ENCODE peak calls at places on chromosome 21, in four cellular contexts. One of them, this sample, is unnamed.

GRCh38 chr21:25039461-25040380 is 567.6 kb downstream of the MRPL39 start:
- DNase-seq in HL-60: peak
- DNase-seq in K562: peak
- DNase-seq in GM12878: peak
- DNase-seq in this sample: no peak

GRCh38 chr21:39690454-39690853 is 54.5 kb upstream of the IGSF5 start:
- DNase-seq in HL-60: no peak
- DNase-seq in K562: no peak
- DNase-seq in GM12878: no peak
- DNase-seq in this sample: no peak

GRCh38 chr21:16838330-16838729 is 674.5 kb upstream of the CXADR start:
- DNase-seq in HL-60: no peak
- DNase-seq in K562: no peak
- DNase-seq in GM12878: no peak
- DNase-seq in this sample: no peak

GRCh38 chr21:29441651-29442050 is 142.9 kb downstream of the BACH1 start:
- DNase-seq in HL-60: no peak
- DNase-seq in K562: no peak
- DNase-seq in GM12878: no peak
- DNase-seq in this sample: no peak

GRCh38 chr21:27681038-27681437 is 714.1 kb upstream of the ADAMTS5 start:
- DNase-seq in HL-60: no peak
- DNase-seq in K562: no peak
- DNase-seq in GM12878: no peak
- DNase-seq in this sample: no peak

GRCh38 chr21:14541840-14542495 is 4.1 kb downstream of the SAMSN1 start:
- DNase-seq in HL-60: no peak
- DNase-seq in K562: peak
- DNase-seq in GM12878: no peak
- DNase-seq in this sample: no peak

GRCh38 chr21:31078796-31079195 is 40.5 kb upstream of the KRTAP19-8 start:
- DNase-seq in HL-60: no peak
- DNase-seq in K562: no peak
- DNase-seq in GM12878: peak
- DNase-seq in this sample: peak

GRCh38 chr21:19607983-19608668 is 1204.5 kb upstream of the TMPRSS15 start:
- DNase-seq in HL-60: no peak
- DNase-seq in K562: peak
- DNase-seq in GM12878: no peak
- DNase-seq in this sample: no peak

GRCh38 chr21:34790834-34791233 is 122.0 kb downstream of the CLIC6 start:
- DNase-seq in HL-60: no peak
- DNase-seq in K562: no peak
- DNase-seq in GM12878: no peak
- DNase-seq in this sample: no peak
- TF ChIP-seq POLR2AphosphoS5 in HL-60: peak
- TF ChIP-seq POLR2AphosphoS5 in K562: no peak
- TF ChIP-seq POLR2AphosphoS5 in GM12878: no peak
- TF ChIP-seq POLR2AphosphoS5 in this sample: no peak

DNA sequence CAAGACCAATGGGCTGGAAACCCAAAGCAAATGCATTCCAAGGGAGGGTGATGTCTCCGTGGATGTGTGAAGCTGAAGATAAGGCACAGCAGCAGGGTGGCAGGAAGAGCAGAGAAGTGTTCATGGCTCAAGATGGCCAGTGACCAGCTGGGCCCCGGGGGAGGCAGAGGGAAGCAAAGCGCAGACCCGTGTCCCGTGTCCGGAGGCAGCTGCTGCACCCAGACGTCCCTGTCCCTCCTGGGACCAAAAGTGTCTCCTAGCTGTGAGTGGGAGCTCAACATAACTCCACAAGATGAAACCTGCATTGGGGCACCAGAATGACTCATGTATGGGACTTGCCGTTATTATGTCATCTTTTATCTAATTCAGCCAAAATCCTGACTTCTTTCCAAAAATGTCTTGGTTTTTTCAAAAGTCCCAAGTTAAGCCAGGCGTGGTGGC is 118.2 kb downstream of the RIPK4 start:
- DNase-seq in HL-60: no peak
- DNase-seq in K562: no peak
- DNase-seq in GM12878: no peak
- DNase-seq in this sample: no peak
- TF ChIP-seq SPI1 in HL-60: no peak
- TF ChIP-seq SPI1 in K562: no peak
- TF ChIP-seq SPI1 in GM12878: no peak
- TF ChIP-seq SPI1 in this sample: no peak

DNA sequence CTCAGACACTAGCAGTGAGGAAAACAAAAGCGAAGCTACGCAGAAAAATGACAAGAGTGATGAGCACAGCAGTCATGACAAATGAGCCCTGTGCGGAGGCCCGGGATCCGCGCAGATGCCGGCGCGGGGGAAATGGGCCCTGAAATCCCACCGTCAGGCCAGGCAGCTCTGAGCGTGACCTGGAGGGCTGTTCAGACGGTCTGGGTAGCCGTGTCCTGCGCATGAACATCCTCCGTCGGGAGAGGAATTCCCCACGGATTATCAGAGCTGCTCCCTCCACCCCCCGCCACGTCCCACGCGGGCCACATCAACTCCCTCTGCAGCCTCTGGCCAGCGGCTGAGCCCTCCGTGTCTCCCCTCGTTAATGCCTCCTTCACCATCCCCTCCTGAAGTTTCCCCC is 15.2 kb downstream of the PDE9A start:
- DNase-seq in HL-60: no peak
- DNase-seq in K562: no peak
- DNase-seq in GM12878: no peak
- DNase-seq in this sample: no peak
- TF ChIP-seq POLR2AphosphoS5 in HL-60: no peak
- TF ChIP-seq POLR2AphosphoS5 in K562: no peak
- TF ChIP-seq POLR2AphosphoS5 in GM12878: no peak
- TF ChIP-seq POLR2AphosphoS5 in this sample: no peak

GRCh38 chr21:36065497-36066036 is 4.3 kb upstream of the CBR1 start:
- DNase-seq in HL-60: no peak
- DNase-seq in K562: peak
- DNase-seq in GM12878: no peak
- DNase-seq in this sample: no peak
- TF ChIP-seq SPI1 in HL-60: no peak
- TF ChIP-seq SPI1 in K562: peak
- TF ChIP-seq SPI1 in GM12878: no peak
- TF ChIP-seq SPI1 in this sample: no peak

GRCh38 chr21:45433911-45434644 is 29.1 kb downstream of the COL18A1 start:
- DNase-seq in HL-60: no peak
- DNase-seq in K562: no peak
- DNase-seq in GM12878: no peak
- DNase-seq in this sample: no peak

GRCh38 chr21:45431781-45432572 is 27.0 kb downstream of the COL18A1 start:
- DNase-seq in HL-60: no peak
- DNase-seq in K562: no peak
- DNase-seq in GM12878: no peak
- DNase-seq in this sample: no peak

GRCh38 chr21:45430521-45431501 is 25.8 kb downstream of the COL18A1 start:
- DNase-seq in HL-60: no peak
- DNase-seq in K562: peak
- DNase-seq in GM12878: no peak
- DNase-seq in this sample: no peak

GRCh38 chr21:45433301-45433700 is 28.3 kb downstream of the COL18A1 start:
- DNase-seq in HL-60: no peak
- DNase-seq in K562: no peak
- DNase-seq in GM12878: no peak
- DNase-seq in this sample: no peak

GRCh38 chr21:45432575-45433255 is 27.8 kb downstream of the COL18A1 start:
- DNase-seq in HL-60: no peak
- DNase-seq in K562: no peak
- DNase-seq in GM12878: no peak
- DNase-seq in this sample: no peak
- TF ChIP-seq POLR2AphosphoS5 in HL-60: no peak
- TF ChIP-seq POLR2AphosphoS5 in K562: no peak
- TF ChIP-seq POLR2AphosphoS5 in GM12878: no peak
- TF ChIP-seq POLR2AphosphoS5 in this sample: no peak

GRCh38 chr21:41444703-41445464 is 18.8 kb downstream of the MX1 start:
- DNase-seq in HL-60: no peak
- DNase-seq in K562: no peak
- DNase-seq in GM12878: no peak
- DNase-seq in this sample: no peak

GRCh38 chr21:41446571-41446970 is 20.5 kb downstream of the MX1 start:
- DNase-seq in HL-60: no peak
- DNase-seq in K562: no peak
- DNase-seq in GM12878: no peak
- DNase-seq in this sample: no peak

GRCh38 chr21:41445465-41445862 is 19.4 kb downstream of the MX1 start:
- DNase-seq in HL-60: no peak
- DNase-seq in K562: no peak
- DNase-seq in GM12878: no peak
- DNase-seq in this sample: no peak

GRCh38 chr21:41449613-41450012 is 23.6 kb downstream of the MX1 start:
- DNase-seq in HL-60: no peak
- DNase-seq in K562: no peak
- DNase-seq in GM12878: no peak
- DNase-seq in this sample: no peak

DNA sequence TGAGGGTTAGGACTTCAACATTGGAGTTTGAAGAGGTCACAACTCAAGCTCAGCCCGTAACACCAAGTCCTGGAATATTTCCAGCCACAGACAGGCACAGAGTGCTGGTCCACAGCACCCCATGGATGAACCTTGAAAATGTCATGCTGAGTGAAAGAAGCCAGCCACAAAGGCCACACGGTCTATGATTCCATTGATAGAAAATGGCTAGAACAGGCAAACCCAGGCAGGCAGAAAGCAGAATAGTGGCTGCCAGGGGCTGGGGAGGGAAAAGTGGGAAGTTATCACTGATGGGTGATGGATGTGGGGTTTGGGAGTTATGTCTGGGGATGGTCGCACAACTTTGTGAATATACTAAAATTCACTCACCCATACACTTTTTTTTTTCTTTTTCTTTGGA is 21.3 kb downstream of the MX1 start:
- DNase-seq in HL-60: no peak
- DNase-seq in K562: no peak
- DNase-seq in GM12878: no peak
- DNase-seq in this sample: no peak
- TF ChIP-seq SPI1 in HL-60: no peak
- TF ChIP-seq SPI1 in K562: no peak
- TF ChIP-seq SPI1 in GM12878: no peak
- TF ChIP-seq SPI1 in this sample: no peak

GRCh38 chr21:41683815-41684214 is 83.0 kb downstream of the RIPK4 start:
- DNase-seq in HL-60: no peak
- DNase-seq in K562: no peak
- DNase-seq in GM12878: no peak
- DNase-seq in this sample: no peak

GRCh38 chr21:41685511-41686149 is 81.2 kb downstream of the RIPK4 start:
- DNase-seq in HL-60: no peak
- DNase-seq in K562: no peak
- DNase-seq in GM12878: no peak
- DNase-seq in this sample: no peak

GRCh38 chr21:41682719-41683179 is 84.1 kb downstream of the RIPK4 start:
- DNase-seq in HL-60: no peak
- DNase-seq in K562: no peak
- DNase-seq in GM12878: no peak
- DNase-seq in this sample: no peak

GRCh38 chr21:41686664-41687063 is 80.2 kb downstream of the RIPK4 start:
- DNase-seq in HL-60: no peak
- DNase-seq in K562: no peak
- DNase-seq in GM12878: no peak
- DNase-seq in this sample: no peak

DNA sequence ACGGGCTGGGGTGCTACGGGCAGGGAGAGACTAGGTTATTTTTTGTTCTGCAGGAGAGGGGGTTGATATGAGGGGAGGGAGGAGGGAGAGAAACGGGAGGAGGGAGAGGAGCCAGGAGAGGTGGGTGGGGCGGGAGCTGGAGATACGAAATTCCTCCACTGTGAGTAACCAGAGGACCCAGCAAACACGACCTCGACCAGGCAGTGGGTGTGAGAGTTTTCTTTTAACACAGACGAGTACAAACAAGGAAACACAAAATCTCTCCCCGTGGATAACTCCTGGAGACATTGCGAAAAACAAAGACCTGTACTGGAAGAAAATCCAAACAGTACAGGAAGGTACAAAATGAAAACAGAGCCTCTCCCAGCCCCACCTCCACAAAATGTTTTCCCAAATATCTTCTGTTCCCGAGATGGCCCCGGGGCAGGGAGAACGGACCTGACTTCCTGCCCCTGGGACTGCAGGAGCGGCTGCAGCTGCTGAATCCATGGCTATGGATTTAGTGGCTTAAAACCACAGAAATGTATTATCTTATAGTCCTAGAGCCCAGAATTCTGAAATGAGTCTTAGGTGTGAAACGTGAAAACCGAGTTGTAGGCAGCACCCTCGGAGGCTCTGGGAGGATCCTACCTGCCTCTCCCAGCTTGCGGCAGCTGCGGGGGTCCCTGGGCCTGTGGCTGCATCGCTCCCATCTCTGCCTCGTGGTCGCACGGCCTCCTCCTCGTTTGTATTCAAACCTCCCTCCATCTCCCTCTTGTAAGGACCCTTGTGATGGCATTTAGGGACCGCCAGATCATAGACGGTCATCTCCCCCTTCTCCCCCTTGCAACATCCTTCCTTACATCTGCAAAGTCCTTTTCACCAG is 82.2 kb downstream of the RIPK4 start:
- DNase-seq in HL-60: no peak
- DNase-seq in K562: no peak
- DNase-seq in GM12878: no peak
- DNase-seq in this sample: no peak
- TF ChIP-seq POLR2AphosphoS5 in HL-60: no peak
- TF ChIP-seq POLR2AphosphoS5 in K562: no peak
- TF ChIP-seq POLR2AphosphoS5 in GM12878: no peak
- TF ChIP-seq POLR2AphosphoS5 in this sample: no peak

GRCh38 chr21:36471254-36471723 is 8.6 kb downstream of the CLDN14 start:
- DNase-seq in HL-60: no peak
- DNase-seq in K562: no peak
- DNase-seq in GM12878: peak
- DNase-seq in this sample: peak
- TF ChIP-seq SPI1 in HL-60: no peak
- TF ChIP-seq SPI1 in K562: no peak
- TF ChIP-seq SPI1 in GM12878: no peak
- TF ChIP-seq SPI1 in this sample: no peak

GRCh38 chr21:41859297-41859980 is 19.7 kb downstream of the PRDM15 start:
- DNase-seq in HL-60: no peak
- DNase-seq in K562: no peak
- DNase-seq in GM12878: no peak
- DNase-seq in this sample: no peak

GRCh38 chr21:41858466-41859296 is 20.5 kb downstream of the PRDM15 start:
- DNase-seq in HL-60: no peak
- DNase-seq in K562: no peak
- DNase-seq in GM12878: no peak
- DNase-seq in this sample: no peak

GRCh38 chr21:41861987-41862386 is 17.2 kb downstream of the PRDM15 start:
- DNase-seq in HL-60: no peak
- DNase-seq in K562: no peak
- DNase-seq in GM12878: no peak
- DNase-seq in this sample: no peak

GRCh38 chr21:41863439-41863740 is 15.8 kb downstream of the PRDM15 start:
- DNase-seq in HL-60: no peak
- DNase-seq in K562: no peak
- DNase-seq in GM12878: no peak
- DNase-seq in this sample: no peak

DNA sequence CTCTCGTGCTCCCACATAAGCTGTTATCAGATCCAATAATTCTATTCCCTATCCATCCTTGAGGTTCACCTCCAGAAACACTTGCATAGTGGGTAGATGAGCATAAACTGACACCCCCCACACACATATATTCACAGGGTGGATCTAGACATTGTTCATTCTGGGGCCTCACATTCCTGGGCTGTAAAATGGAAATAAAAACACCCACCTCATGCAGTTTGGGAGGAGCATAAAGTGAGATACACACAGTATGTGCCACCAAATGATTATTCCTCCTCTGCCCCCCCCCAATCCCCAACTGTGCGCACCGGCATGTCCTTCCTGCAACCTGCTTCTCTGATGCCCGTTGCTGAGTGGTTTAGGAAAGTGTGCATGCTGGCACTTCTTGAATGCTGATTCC is 17.9 kb downstream of the PRDM15 start:
- DNase-seq in HL-60: no peak
- DNase-seq in K562: no peak
- DNase-seq in GM12878: no peak
- DNase-seq in this sample: no peak
- TF ChIP-seq POLR2AphosphoS5 in HL-60: no peak
- TF ChIP-seq POLR2AphosphoS5 in K562: no peak
- TF ChIP-seq POLR2AphosphoS5 in GM12878: no peak
- TF ChIP-seq POLR2AphosphoS5 in this sample: no peak